ENCODE peak calls at places on chromosome 9, in five cellular contexts. One of them, this sample, is unnamed.

GRCh38 chr9:35861161-35861897 is 8.9 kb downstream of the OR13J1 start:
- DNase-seq in GM10248: no peak
- DNase-seq in activated CD8-positive, alpha-beta memory T cell treated with anti-CD3 and anti-CD28 coated beads for 48 hours: no peak
- DNase-seq in ELR: no peak
- DNase-seq in GM03348: no peak
- DNase-seq in this sample: no peak

GRCh38 chr9:89646189-89646588 is 41.4 kb downstream of the GADD45G start:
- DNase-seq in GM10248: no peak
- DNase-seq in activated CD8-positive, alpha-beta memory T cell treated with anti-CD3 and anti-CD28 coated beads for 48 hours: no peak
- DNase-seq in ELR: no peak
- DNase-seq in GM03348: no peak
- DNase-seq in this sample: no peak

GRCh38 chr9:126113176-126113575 is 213.5 kb upstream of the MVB12B start:
- DNase-seq in GM03348: no peak
- DNase-seq in activated CD8-positive, alpha-beta memory T cell treated with anti-CD3 and anti-CD28 coated beads for 48 hours: no peak
- DNase-seq in ELR: no peak
- DNase-seq in GM10248: no peak
- DNase-seq in this sample: no peak

GRCh38 chr9:15306068-15306756 is 804 bp downstream of the TTC39B start:
- DNase-seq in GM03348: peak; percentile 57
- DNase-seq in GM10248: peak; percentile 25
- DNase-seq in activated CD8-positive, alpha-beta memory T cell treated with anti-CD3 and anti-CD28 coated beads for 48 hours: no peak
- DNase-seq in ELR: peak; percentile 63
- DNase-seq in this sample: peak; percentile 75

GRCh38 chr9:77952641-77953341 is 78.8 kb downstream of the GNAQ start:
- DNase-seq in GM03348: peak; percentile 43
- DNase-seq in activated CD8-positive, alpha-beta memory T cell treated with anti-CD3 and anti-CD28 coated beads for 48 hours: no peak
- DNase-seq in GM10248: no peak
- DNase-seq in ELR: peak; percentile 65
- DNase-seq in this sample: peak; percentile 42

GRCh38 chr9:90547896-90548295 is 94.7 kb downstream of the DIRAS2 start:
- DNase-seq in activated CD8-positive, alpha-beta memory T cell treated with anti-CD3 and anti-CD28 coated beads for 48 hours: no peak
- DNase-seq in GM10248: no peak
- DNase-seq in ELR: peak; percentile 1
- DNase-seq in GM03348: no peak
- DNase-seq in this sample: no peak

GRCh38 chr9:130535818-130536521 is 43.4 kb upstream of the FUBP3 start:
- DNase-seq in GM10248: no peak
- DNase-seq in GM03348: peak; percentile 74
- DNase-seq in activated CD8-positive, alpha-beta memory T cell treated with anti-CD3 and anti-CD28 coated beads for 48 hours: no peak
- DNase-seq in ELR: peak; percentile 20
- DNase-seq in this sample: peak; percentile 44

GRCh38 chr9:91655215-91655614 is 231.6 kb upstream of the NFIL3 start:
- DNase-seq in ELR: no peak
- DNase-seq in activated CD8-positive, alpha-beta memory T cell treated with anti-CD3 and anti-CD28 coated beads for 48 hours: no peak
- DNase-seq in GM03348: no peak
- DNase-seq in GM10248: no peak
- DNase-seq in this sample: no peak

GRCh38 chr9:136330406-136330990 is 3.2 kb downstream of the GPSM1 start:
- DNase-seq in ELR: no peak
- DNase-seq in GM10248: no peak
- DNase-seq in activated CD8-positive, alpha-beta memory T cell treated with anti-CD3 and anti-CD28 coated beads for 48 hours: no peak
- DNase-seq in GM03348: no peak
- DNase-seq in this sample: no peak

GRCh38 chr9:91047993-91048607 is 246.5 kb downstream of the SYK start:
- DNase-seq in GM03348: peak; percentile 72
- DNase-seq in GM10248: no peak
- DNase-seq in activated CD8-positive, alpha-beta memory T cell treated with anti-CD3 and anti-CD28 coated beads for 48 hours: no peak
- DNase-seq in ELR: peak; percentile 85
- DNase-seq in this sample: peak; percentile 63

GRCh38 chr9:120767451-120767850 is 25.8 kb downstream of the FBXW2 start:
- DNase-seq in GM10248: no peak
- DNase-seq in GM03348: no peak
- DNase-seq in ELR: peak; percentile 29
- DNase-seq in activated CD8-positive, alpha-beta memory T cell treated with anti-CD3 and anti-CD28 coated beads for 48 hours: no peak
- DNase-seq in this sample: no peak

GRCh38 chr9:13481274-13481673 is 201.8 kb upstream of the MPDZ start:
- DNase-seq in GM03348: no peak
- DNase-seq in activated CD8-positive, alpha-beta memory T cell treated with anti-CD3 and anti-CD28 coated beads for 48 hours: no peak
- DNase-seq in ELR: no peak
- DNase-seq in GM10248: no peak
- DNase-seq in this sample: no peak

GRCh38 chr9:19306568-19306967 is 73.5 kb downstream of the RPS6 start:
- DNase-seq in GM03348: no peak
- DNase-seq in GM10248: no peak
- DNase-seq in activated CD8-positive, alpha-beta memory T cell treated with anti-CD3 and anti-CD28 coated beads for 48 hours: no peak
- DNase-seq in ELR: no peak
- DNase-seq in this sample: no peak

GRCh38 chr9:131965101-131965500 is 114.6 kb downstream of the MED27 start:
- DNase-seq in GM03348: no peak
- DNase-seq in activated CD8-positive, alpha-beta memory T cell treated with anti-CD3 and anti-CD28 coated beads for 48 hours: no peak
- DNase-seq in ELR: no peak
- DNase-seq in GM10248: no peak
- DNase-seq in this sample: no peak

GRCh38 chr9:13427587-13427986 is 148.1 kb upstream of the MPDZ start:
- DNase-seq in GM10248: peak; percentile 36
- DNase-seq in activated CD8-positive, alpha-beta memory T cell treated with anti-CD3 and anti-CD28 coated beads for 48 hours: no peak
- DNase-seq in ELR: peak; percentile 57
- DNase-seq in GM03348: peak; percentile 48
- DNase-seq in this sample: peak; percentile 76

GRCh38 chr9:75930193-75930592 is 39.7 kb downstream of the PCSK5 start:
- DNase-seq in GM10248: no peak
- DNase-seq in GM03348: no peak
- DNase-seq in activated CD8-positive, alpha-beta memory T cell treated with anti-CD3 and anti-CD28 coated beads for 48 hours: no peak
- DNase-seq in ELR: no peak
- DNase-seq in this sample: no peak

GRCh38 chr9:110048976-110049698 is 158.8 kb downstream of the C9orf152 start:
- DNase-seq in activated CD8-positive, alpha-beta memory T cell treated with anti-CD3 and anti-CD28 coated beads for 48 hours: no peak
- DNase-seq in GM10248: peak; percentile 26
- DNase-seq in ELR: peak; percentile 45
- DNase-seq in GM03348: no peak
- DNase-seq in this sample: peak; percentile 70

GRCh38 chr9:130053504-130054427 is at the start of gene GPR107:
- DNase-seq in GM03348: peak; percentile 95
- DNase-seq in GM10248: peak; percentile 92
- DNase-seq in ELR: peak; percentile 81
- DNase-seq in activated CD8-positive, alpha-beta memory T cell treated with anti-CD3 and anti-CD28 coated beads for 48 hours: peak; percentile 65
- DNase-seq in this sample: peak; percentile 91

GRCh38 chr9:133127340-133127981 is 6.4 kb upstream of the RALGDS start:
- DNase-seq in GM10248: no peak
- DNase-seq in ELR: no peak
- DNase-seq in activated CD8-positive, alpha-beta memory T cell treated with anti-CD3 and anti-CD28 coated beads for 48 hours: no peak
- DNase-seq in GM03348: no peak
- DNase-seq in this sample: no peak

GRCh38 chr9:1701113-1701512 is 314.0 kb upstream of the SMARCA2 start:
- DNase-seq in ELR: no peak
- DNase-seq in GM10248: no peak
- DNase-seq in activated CD8-positive, alpha-beta memory T cell treated with anti-CD3 and anti-CD28 coated beads for 48 hours: no peak
- DNase-seq in GM03348: no peak
- DNase-seq in this sample: no peak

GRCh38 chr9:36877239-36877638 is 156.8 kb downstream of the PAX5 start:
- DNase-seq in activated CD8-positive, alpha-beta memory T cell treated with anti-CD3 and anti-CD28 coated beads for 48 hours: no peak
- DNase-seq in GM10248: peak; percentile 60
- DNase-seq in GM03348: no peak
- DNase-seq in ELR: no peak
- DNase-seq in this sample: no peak

GRCh38 chr9:70746316-70746715 is 331.9 kb upstream of the KLF9 start:
- DNase-seq in GM10248: no peak
- DNase-seq in ELR: no peak
- DNase-seq in activated CD8-positive, alpha-beta memory T cell treated with anti-CD3 and anti-CD28 coated beads for 48 hours: no peak
- DNase-seq in GM03348: no peak
- DNase-seq in this sample: no peak

GRCh38 chr9:18543406-18543965 is 69.5 kb downstream of the ADAMTSL1 start:
- DNase-seq in GM10248: no peak
- DNase-seq in GM03348: peak; percentile 69
- DNase-seq in activated CD8-positive, alpha-beta memory T cell treated with anti-CD3 and anti-CD28 coated beads for 48 hours: no peak
- DNase-seq in ELR: peak; percentile 92
- DNase-seq in this sample: peak; percentile 84

GRCh38 chr9:27425827-27426716 is 98.0 kb upstream of the IFNK start:
- DNase-seq in GM03348: no peak
- DNase-seq in ELR: no peak
- DNase-seq in activated CD8-positive, alpha-beta memory T cell treated with anti-CD3 and anti-CD28 coated beads for 48 hours: no peak
- DNase-seq in GM10248: no peak
- DNase-seq in this sample: no peak

GRCh38 chr9:108568093-108568492 is 287.7 kb downstream of the ACTL7B start:
- DNase-seq in activated CD8-positive, alpha-beta memory T cell treated with anti-CD3 and anti-CD28 coated beads for 48 hours: no peak
- DNase-seq in GM03348: no peak
- DNase-seq in ELR: no peak
- DNase-seq in GM10248: no peak
- DNase-seq in this sample: no peak

GRCh38 chr9:6054280-6055099 is 39.1 kb upstream of the RANBP6 start:
- DNase-seq in GM10248: peak; percentile 26
- DNase-seq in ELR: peak; percentile 80
- DNase-seq in activated CD8-positive, alpha-beta memory T cell treated with anti-CD3 and anti-CD28 coated beads for 48 hours: no peak
- DNase-seq in GM03348: peak; percentile 62
- DNase-seq in this sample: peak; percentile 89

GRCh38 chr9:116493183-116493582 is 193.9 kb upstream of the TRIM32 start:
- DNase-seq in ELR: peak; percentile 31
- DNase-seq in GM10248: no peak
- DNase-seq in GM03348: peak; percentile 40
- DNase-seq in activated CD8-positive, alpha-beta memory T cell treated with anti-CD3 and anti-CD28 coated beads for 48 hours: no peak
- DNase-seq in this sample: peak; percentile 11

GRCh38 chr9:14027114-14027812 is 286.7 kb downstream of the NFIB start:
- DNase-seq in GM10248: no peak
- DNase-seq in activated CD8-positive, alpha-beta memory T cell treated with anti-CD3 and anti-CD28 coated beads for 48 hours: no peak
- DNase-seq in GM03348: no peak
- DNase-seq in ELR: no peak
- DNase-seq in this sample: no peak

GRCh38 chr9:107976767-107977166 is 487.2 kb upstream of the KLF4 start:
- DNase-seq in GM10248: no peak
- DNase-seq in ELR: no peak
- DNase-seq in activated CD8-positive, alpha-beta memory T cell treated with anti-CD3 and anti-CD28 coated beads for 48 hours: no peak
- DNase-seq in GM03348: peak; percentile 12
- DNase-seq in this sample: peak; percentile 18

GRCh38 chr9:97802276-97802675 is 50.8 kb upstream of the FOXE1 start:
- DNase-seq in GM10248: no peak
- DNase-seq in GM03348: peak; percentile 70
- DNase-seq in ELR: peak; percentile 97
- DNase-seq in activated CD8-positive, alpha-beta memory T cell treated with anti-CD3 and anti-CD28 coated beads for 48 hours: no peak
- DNase-seq in this sample: peak; percentile 6

GRCh38 chr9:80878556-80878955 is 810.8 kb downstream of the TLE1 start:
- DNase-seq in GM03348: no peak
- DNase-seq in activated CD8-positive, alpha-beta memory T cell treated with anti-CD3 and anti-CD28 coated beads for 48 hours: no peak
- DNase-seq in ELR: peak; percentile 71
- DNase-seq in GM10248: no peak
- DNase-seq in this sample: peak; percentile 55

GRCh38 chr9:117414906-117415583 is at the start of gene ASTN2:
- DNase-seq in GM03348: peak; percentile 7
- DNase-seq in ELR: no peak
- DNase-seq in activated CD8-positive, alpha-beta memory T cell treated with anti-CD3 and anti-CD28 coated beads for 48 hours: no peak
- DNase-seq in GM10248: peak; percentile 20
- DNase-seq in this sample: no peak

GRCh38 chr9:32177389-32177788 is 207.1 kb upstream of the ACO1 start:
- DNase-seq in activated CD8-positive, alpha-beta memory T cell treated with anti-CD3 and anti-CD28 coated beads for 48 hours: no peak
- DNase-seq in GM03348: no peak
- DNase-seq in GM10248: no peak
- DNase-seq in ELR: no peak
- DNase-seq in this sample: no peak

GRCh38 chr9:10366171-10366779 is 246.5 kb downstream of the PTPRD start:
- DNase-seq in ELR: peak; percentile 10
- DNase-seq in GM03348: peak; percentile 35
- DNase-seq in GM10248: peak; percentile 7
- DNase-seq in activated CD8-positive, alpha-beta memory T cell treated with anti-CD3 and anti-CD28 coated beads for 48 hours: no peak
- DNase-seq in this sample: peak; percentile 48

GRCh38 chr9:111926421-111926875 is 29.8 kb downstream of the UGCG start:
- DNase-seq in ELR: peak; percentile 91
- DNase-seq in GM03348: peak; percentile 66
- DNase-seq in activated CD8-positive, alpha-beta memory T cell treated with anti-CD3 and anti-CD28 coated beads for 48 hours: no peak
- DNase-seq in GM10248: peak; percentile 78
- DNase-seq in this sample: peak; percentile 37

GRCh38 chr9:137048655-137049543 is 2.9 kb upstream of the NPDC1 start:
- DNase-seq in activated CD8-positive, alpha-beta memory T cell treated with anti-CD3 and anti-CD28 coated beads for 48 hours: no peak
- DNase-seq in GM10248: no peak
- DNase-seq in ELR: no peak
- DNase-seq in GM03348: no peak
- DNase-seq in this sample: no peak

GRCh38 chr9:36817160-36817834 is 216.8 kb downstream of the PAX5 start:
- DNase-seq in activated CD8-positive, alpha-beta memory T cell treated with anti-CD3 and anti-CD28 coated beads for 48 hours: no peak
- DNase-seq in GM03348: no peak
- DNase-seq in GM10248: no peak
- DNase-seq in ELR: no peak
- DNase-seq in this sample: no peak

GRCh38 chr9:4792572-4793411 is at the start of gene RCL1:
- DNase-seq in ELR: peak; percentile 95
- DNase-seq in GM03348: peak; percentile 99
- DNase-seq in GM10248: peak; percentile 98
- DNase-seq in activated CD8-positive, alpha-beta memory T cell treated with anti-CD3 and anti-CD28 coated beads for 48 hours: peak; percentile 97
- DNase-seq in this sample: peak; percentile 98

This sample was measured in adipocyte.